ENCODE peak calls at places on chromosomes 3 and 15, in eight cellular contexts. One of them, this sample, is unnamed.

GRCh38 chr3:13308406-13308805 is 111.7 kb downstream of the NUP210 start:
- DNase-seq in left ventricle myocardium inferior: no peak
- DNase-seq in cardiac fibroblast: peak
- DNase-seq in fibroblast of lung: peak
- DNase-seq in AG09309: no peak
- DNase-seq in tibial artery: no peak
- DNase-seq in sigmoid colon: no peak
- DNase-seq in mammary epithelial cell: peak
- DNase-seq in this sample: peak

GRCh38 chr15:23482228-23482627 is 35.2 kb upstream of the GOLGA6L2 start:
- DNase-seq in left ventricle myocardium inferior: no peak
- DNase-seq in cardiac fibroblast: no peak
- DNase-seq in fibroblast of lung: no peak
- DNase-seq in AG09309: no peak
- DNase-seq in tibial artery: no peak
- DNase-seq in sigmoid colon: no peak
- DNase-seq in mammary epithelial cell: no peak
- DNase-seq in this sample: no peak

GRCh38 chr3:18085429-18085828 is 339.7 kb downstream of the SATB1 start:
- DNase-seq in left ventricle myocardium inferior: no peak
- DNase-seq in cardiac fibroblast: no peak
- DNase-seq in fibroblast of lung: no peak
- DNase-seq in AG09309: no peak
- DNase-seq in tibial artery: no peak
- DNase-seq in sigmoid colon: no peak
- DNase-seq in mammary epithelial cell: no peak
- DNase-seq in this sample: no peak

GRCh38 chr15:29945943-29946591 is 123.8 kb upstream of the TJP1 start:
- DNase-seq in left ventricle myocardium inferior: no peak
- DNase-seq in cardiac fibroblast: peak
- DNase-seq in fibroblast of lung: peak
- DNase-seq in AG09309: peak
- DNase-seq in tibial artery: no peak
- DNase-seq in sigmoid colon: no peak
- DNase-seq in mammary epithelial cell: peak
- DNase-seq in this sample: peak

GRCh38 chr15:39546842-39547241 is 34.0 kb upstream of the THBS1 start:
- DNase-seq in left ventricle myocardium inferior: no peak
- DNase-seq in cardiac fibroblast: no peak
- DNase-seq in fibroblast of lung: no peak
- DNase-seq in AG09309: no peak
- DNase-seq in tibial artery: no peak
- DNase-seq in sigmoid colon: no peak
- DNase-seq in mammary epithelial cell: no peak
- DNase-seq in this sample: no peak

GRCh38 chr3:52827866-52828376 is 2.6 kb downstream of the ITIH4 start:
- DNase-seq in left ventricle myocardium inferior: no peak
- DNase-seq in cardiac fibroblast: no peak
- DNase-seq in fibroblast of lung: no peak
- DNase-seq in AG09309: no peak
- DNase-seq in tibial artery: no peak
- DNase-seq in sigmoid colon: no peak
- DNase-seq in mammary epithelial cell: no peak
- DNase-seq in this sample: no peak

GRCh38 chr3:163622384-163622783 is 1455.9 kb downstream of the SI start:
- DNase-seq in left ventricle myocardium inferior: no peak
- DNase-seq in cardiac fibroblast: peak
- DNase-seq in fibroblast of lung: peak
- DNase-seq in AG09309: no peak
- DNase-seq in tibial artery: no peak
- DNase-seq in sigmoid colon: no peak
- DNase-seq in mammary epithelial cell: no peak
- DNase-seq in this sample: no peak

GRCh38 chr3:142853270-142854163 is 35.4 kb downstream of the PCOLCE2 start:
- DNase-seq in left ventricle myocardium inferior: peak
- DNase-seq in cardiac fibroblast: peak
- DNase-seq in fibroblast of lung: no peak
- DNase-seq in AG09309: no peak
- DNase-seq in tibial artery: no peak
- DNase-seq in sigmoid colon: no peak
- DNase-seq in mammary epithelial cell: peak
- DNase-seq in this sample: peak

GRCh38 chr15:48592221-48592731 is 53.2 kb downstream of the FBN1 start:
- DNase-seq in left ventricle myocardium inferior: no peak
- DNase-seq in cardiac fibroblast: peak
- DNase-seq in fibroblast of lung: peak
- DNase-seq in AG09309: peak
- DNase-seq in tibial artery: no peak
- DNase-seq in sigmoid colon: no peak
- DNase-seq in mammary epithelial cell: peak
- DNase-seq in this sample: no peak

GRCh38 chr3:153210660-153211059 is 48.6 kb downstream of the RAP2B start:
- DNase-seq in left ventricle myocardium inferior: no peak
- DNase-seq in cardiac fibroblast: no peak
- DNase-seq in fibroblast of lung: no peak
- DNase-seq in AG09309: peak
- DNase-seq in tibial artery: no peak
- DNase-seq in sigmoid colon: no peak
- DNase-seq in mammary epithelial cell: peak
- DNase-seq in this sample: peak

GRCh38 chr3:59510576-59510975 is 460.8 kb upstream of the CFAP20DC start:
- DNase-seq in left ventricle myocardium inferior: no peak
- DNase-seq in cardiac fibroblast: no peak
- DNase-seq in fibroblast of lung: no peak
- DNase-seq in AG09309: no peak
- DNase-seq in tibial artery: no peak
- DNase-seq in sigmoid colon: no peak
- DNase-seq in mammary epithelial cell: no peak
- DNase-seq in this sample: no peak

GRCh38 chr3:58560771-58561311 is 16.4 kb downstream of the FAM107A start:
- DNase-seq in left ventricle myocardium inferior: no peak
- DNase-seq in cardiac fibroblast: peak
- DNase-seq in fibroblast of lung: peak
- DNase-seq in AG09309: peak
- DNase-seq in tibial artery: no peak
- DNase-seq in sigmoid colon: no peak
- DNase-seq in mammary epithelial cell: peak
- DNase-seq in this sample: peak

GRCh38 chr3:131142580-131142979 is 115.9 kb downstream of the NEK11 start:
- DNase-seq in left ventricle myocardium inferior: no peak
- DNase-seq in cardiac fibroblast: peak
- DNase-seq in fibroblast of lung: peak
- DNase-seq in AG09309: no peak
- DNase-seq in tibial artery: no peak
- DNase-seq in sigmoid colon: no peak
- DNase-seq in mammary epithelial cell: no peak
- DNase-seq in this sample: no peak

GRCh38 chr3:29050155-29050554 is 230.7 kb upstream of the RBMS3 start:
- DNase-seq in left ventricle myocardium inferior: no peak
- DNase-seq in cardiac fibroblast: no peak
- DNase-seq in fibroblast of lung: no peak
- DNase-seq in AG09309: no peak
- DNase-seq in tibial artery: no peak
- DNase-seq in sigmoid colon: no peak
- DNase-seq in mammary epithelial cell: no peak
- DNase-seq in this sample: no peak

GRCh38 chr3:43759297-43759782 is 68.6 kb downstream of the ABHD5 start:
- DNase-seq in left ventricle myocardium inferior: peak
- DNase-seq in cardiac fibroblast: peak
- DNase-seq in fibroblast of lung: peak
- DNase-seq in AG09309: no peak
- DNase-seq in tibial artery: no peak
- DNase-seq in sigmoid colon: no peak
- DNase-seq in mammary epithelial cell: peak
- DNase-seq in this sample: peak
- TF ChIP-seq CTCF in left ventricle myocardium inferior: no peak
- TF ChIP-seq CTCF in cardiac fibroblast: peak
- TF ChIP-seq CTCF in fibroblast of lung: peak
- TF ChIP-seq CTCF in AG09309: peak
- TF ChIP-seq CTCF in tibial artery: no peak
- TF ChIP-seq CTCF in sigmoid colon: no peak
- TF ChIP-seq CTCF in mammary epithelial cell: peak
- TF ChIP-seq CTCF in this sample: no peak

DNA sequence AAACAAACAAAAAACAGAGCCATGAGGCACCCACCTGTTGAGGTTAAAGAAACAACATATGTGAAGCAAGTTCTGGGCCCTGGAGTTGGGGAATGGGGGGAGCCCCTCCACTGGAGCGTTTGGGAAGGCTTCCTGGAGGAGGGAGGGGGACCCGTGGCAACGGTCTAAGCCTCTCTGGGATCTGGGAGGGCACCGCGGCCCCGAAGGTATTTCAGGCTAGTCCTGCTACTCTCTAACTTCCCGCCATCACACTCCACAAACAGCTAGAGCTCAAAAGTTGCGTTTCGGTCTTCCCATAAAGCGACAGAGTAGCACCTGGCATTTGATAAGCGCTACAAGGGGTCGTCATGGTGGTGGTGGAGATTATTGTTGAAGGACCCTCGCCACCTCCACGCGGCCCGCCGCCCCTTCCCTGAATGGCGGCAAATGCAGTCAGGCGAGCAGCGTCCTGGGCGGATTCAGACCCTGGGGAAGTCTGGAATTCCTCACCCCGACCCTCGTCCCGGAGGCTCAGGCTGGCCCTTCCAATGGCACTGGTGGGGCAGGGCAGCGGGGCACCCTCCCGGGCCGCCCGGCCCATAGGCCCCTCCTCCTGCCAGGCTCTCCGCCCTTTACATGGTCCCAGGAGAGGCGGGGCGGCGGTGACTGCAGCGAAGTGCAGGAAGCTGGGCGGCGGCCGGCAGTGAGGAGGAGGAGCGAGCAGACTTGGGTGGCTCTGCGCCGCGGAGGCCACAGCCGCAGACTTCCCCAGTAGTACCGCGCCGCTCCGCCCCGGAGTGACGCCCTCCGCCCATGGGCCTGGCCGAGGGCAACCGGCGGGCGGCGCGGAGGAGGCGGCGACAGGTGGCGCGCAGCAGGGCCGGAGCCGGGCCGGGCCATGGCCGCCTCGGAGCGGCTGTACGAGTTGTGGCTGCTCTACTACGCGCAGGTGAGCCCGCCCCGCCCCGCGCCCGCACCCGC is at the start of gene NBEAL2:
- DNase-seq in left ventricle myocardium inferior: peak
- DNase-seq in cardiac fibroblast: peak
- DNase-seq in fibroblast of lung: peak
- DNase-seq in AG09309: peak
- DNase-seq in tibial artery: peak
- DNase-seq in sigmoid colon: peak
- DNase-seq in mammary epithelial cell: peak
- DNase-seq in this sample: peak
- TF ChIP-seq CTCF in left ventricle myocardium inferior: peak
- TF ChIP-seq CTCF in cardiac fibroblast: no peak
- TF ChIP-seq CTCF in fibroblast of lung: no peak
- TF ChIP-seq CTCF in AG09309: no peak
- TF ChIP-seq CTCF in tibial artery: peak
- TF ChIP-seq CTCF in sigmoid colon: no peak
- TF ChIP-seq CTCF in mammary epithelial cell: no peak
- TF ChIP-seq CTCF in this sample: no peak

GRCh38 chr3:40332684-40333083 is 23.2 kb downstream of the EIF1B start:
- DNase-seq in left ventricle myocardium inferior: no peak
- DNase-seq in cardiac fibroblast: no peak
- DNase-seq in fibroblast of lung: no peak
- DNase-seq in AG09309: no peak
- DNase-seq in tibial artery: no peak
- DNase-seq in sigmoid colon: no peak
- DNase-seq in mammary epithelial cell: no peak
- DNase-seq in this sample: no peak

GRCh38 chr3:40336511-40337135 is 27.1 kb downstream of the EIF1B start:
- DNase-seq in left ventricle myocardium inferior: no peak
- DNase-seq in cardiac fibroblast: no peak
- DNase-seq in fibroblast of lung: no peak
- DNase-seq in AG09309: no peak
- DNase-seq in tibial artery: no peak
- DNase-seq in sigmoid colon: no peak
- DNase-seq in mammary epithelial cell: no peak
- DNase-seq in this sample: no peak

GRCh38 chr3:40333852-40334251 is 24.3 kb downstream of the EIF1B start:
- DNase-seq in left ventricle myocardium inferior: no peak
- DNase-seq in cardiac fibroblast: no peak
- DNase-seq in fibroblast of lung: no peak
- DNase-seq in AG09309: no peak
- DNase-seq in tibial artery: no peak
- DNase-seq in sigmoid colon: no peak
- DNase-seq in mammary epithelial cell: no peak
- DNase-seq in this sample: no peak

GRCh38 chr3:40336101-40336500 is 26.6 kb downstream of the EIF1B start:
- DNase-seq in left ventricle myocardium inferior: no peak
- DNase-seq in cardiac fibroblast: no peak
- DNase-seq in fibroblast of lung: no peak
- DNase-seq in AG09309: no peak
- DNase-seq in tibial artery: no peak
- DNase-seq in sigmoid colon: no peak
- DNase-seq in mammary epithelial cell: peak
- DNase-seq in this sample: no peak

DNA sequence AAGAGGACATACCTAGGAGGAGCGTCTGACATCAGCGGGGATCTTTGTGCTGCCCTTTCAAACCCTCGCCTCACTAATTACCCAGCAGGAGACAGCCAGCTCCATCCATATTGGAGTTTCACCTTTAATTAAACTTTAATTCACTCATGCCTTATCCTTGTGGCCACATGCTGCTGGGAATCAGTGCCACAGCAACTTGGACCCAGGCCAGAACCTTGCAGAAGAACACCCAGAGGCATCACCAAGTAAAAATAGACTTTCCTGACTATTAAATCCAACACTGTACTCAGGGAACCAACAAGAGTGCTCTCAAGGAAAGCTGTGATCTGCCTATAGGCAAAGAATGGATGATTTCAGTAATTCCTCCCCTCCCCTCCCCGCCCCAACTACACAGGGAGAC is 23.9 kb downstream of the EIF1B start:
- DNase-seq in left ventricle myocardium inferior: peak
- DNase-seq in cardiac fibroblast: no peak
- DNase-seq in fibroblast of lung: no peak
- DNase-seq in AG09309: no peak
- DNase-seq in tibial artery: no peak
- DNase-seq in sigmoid colon: no peak
- DNase-seq in mammary epithelial cell: no peak
- DNase-seq in this sample: peak
- TF ChIP-seq CTCF in left ventricle myocardium inferior: no peak
- TF ChIP-seq CTCF in cardiac fibroblast: no peak
- TF ChIP-seq CTCF in fibroblast of lung: no peak
- TF ChIP-seq CTCF in AG09309: no peak
- TF ChIP-seq CTCF in tibial artery: no peak
- TF ChIP-seq CTCF in sigmoid colon: no peak
- TF ChIP-seq CTCF in mammary epithelial cell: no peak
- TF ChIP-seq CTCF in this sample: no peak

GRCh38 chr15:38453971-38454686 is at the start of gene FAM98B:
- DNase-seq in left ventricle myocardium inferior: peak
- DNase-seq in cardiac fibroblast: peak
- DNase-seq in fibroblast of lung: peak
- DNase-seq in AG09309: peak
- DNase-seq in tibial artery: peak
- DNase-seq in sigmoid colon: peak
- DNase-seq in mammary epithelial cell: peak
- DNase-seq in this sample: peak
- TF ChIP-seq CTCF in left ventricle myocardium inferior: no peak
- TF ChIP-seq CTCF in cardiac fibroblast: no peak
- TF ChIP-seq CTCF in fibroblast of lung: peak
- TF ChIP-seq CTCF in AG09309: peak
- TF ChIP-seq CTCF in tibial artery: peak
- TF ChIP-seq CTCF in sigmoid colon: peak
- TF ChIP-seq CTCF in mammary epithelial cell: peak
- TF ChIP-seq CTCF in this sample: no peak

This sample was measured in MCF 10A.